ENCODE peak calls at places on chromosomes 11 and 22, in six cellular contexts. H, U, B, P, E and C are unnamed samples.
A peak's percentile ranks its signal among the peaks of the same experiment; 100 is the strongest.

GRCh38 chr11:13210424-13210823 is 67.2 kb upstream of the BMAL1 start:
- DNase-seq in E (peak; percentile 42), H (peak; percentile 82), P (peak; percentile 63), U (no peak), B (peak; percentile 91), C (peak; percentile 47)

GRCh38 chr11:57659669-57660068 is 2.1 kb downstream of the CLP1 start:
- DNase-seq in E (no peak), U (no peak), B (no peak), H (no peak), P (no peak), C (no peak)

GRCh38 chr11:13333456-13333957 is 55.9 kb downstream of the BMAL1 start:
- DNase-seq in E (no peak), B (no peak), H (peak; percentile 95), P (peak; percentile 92), U (no peak), C (no peak)

GRCh38 chr22:48950151-48950915 is 877.3 kb downstream of the BRD1 start:
- DNase-seq in P (no peak), B (no peak), H (no peak), E (no peak), U (no peak), C (no peak)

GRCh38 chr11:10309163-10310093 is 4.6 kb downstream of the ADM start:
- DNase-seq in U (no peak), H (peak; percentile 89), B (peak; percentile 92), P (peak; percentile 85), E (peak; percentile 59), C (no peak)

GRCh38 chr22:47203554-47203991 is 441.1 kb downstream of the TBC1D22A start:
- DNase-seq in E (no peak), B (no peak), P (no peak), U (peak; percentile 37), H (no peak), C (no peak)

GRCh38 chr11:27004103-27004502 is 10.2 kb downstream of the FIBIN start:
- DNase-seq in E (no peak), B (no peak), H (no peak), P (no peak), U (no peak), C (no peak)

GRCh38 chr11:124071622-124071948 is 30.5 kb upstream of the OR10G7 start:
- DNase-seq in U (no peak), E (no peak), B (no peak), H (no peak), P (no peak), C (no peak)

GRCh38 chr22:40107244-40107643 is 70.5 kb upstream of the TNRC6B start:
- DNase-seq in U (no peak), B (peak; percentile 33), E (no peak), P (no peak), H (no peak), C (no peak)

GRCh38 chr22:49756201-49756600 is 71.5 kb downstream of the BRD1 start:
- DNase-seq in E (peak; percentile 7), B (no peak), P (no peak), U (no peak), H (no peak), C (no peak)

GRCh38 chr11:57434640-57435546 is 8.0 kb upstream of the SLC43A3 start:
- DNase-seq in U (no peak), B (peak; percentile 97), H (peak; percentile 91), P (peak; percentile 90), E (no peak), C (no peak)

GRCh38 chr11:68213135-68213515 is at the start of gene KMT5B:
- DNase-seq in P (no peak), U (peak; percentile 70), H (peak; percentile 45), B (peak; percentile 72), E (peak; percentile 78), C (no peak)

GRCh38 chr11:116086426-116086825 is 582.2 kb upstream of the CADM1 start:
- DNase-seq in E (no peak), B (no peak), P (no peak), H (no peak), U (no peak), C (no peak)

GRCh38 chr11:33635161-33635560 is 65.5 kb downstream of the C11orf91 start:
- DNase-seq in H (no peak), P (peak; percentile 72), B (peak; percentile 78), U (no peak), E (peak; percentile 72), C (no peak)

DNA sequence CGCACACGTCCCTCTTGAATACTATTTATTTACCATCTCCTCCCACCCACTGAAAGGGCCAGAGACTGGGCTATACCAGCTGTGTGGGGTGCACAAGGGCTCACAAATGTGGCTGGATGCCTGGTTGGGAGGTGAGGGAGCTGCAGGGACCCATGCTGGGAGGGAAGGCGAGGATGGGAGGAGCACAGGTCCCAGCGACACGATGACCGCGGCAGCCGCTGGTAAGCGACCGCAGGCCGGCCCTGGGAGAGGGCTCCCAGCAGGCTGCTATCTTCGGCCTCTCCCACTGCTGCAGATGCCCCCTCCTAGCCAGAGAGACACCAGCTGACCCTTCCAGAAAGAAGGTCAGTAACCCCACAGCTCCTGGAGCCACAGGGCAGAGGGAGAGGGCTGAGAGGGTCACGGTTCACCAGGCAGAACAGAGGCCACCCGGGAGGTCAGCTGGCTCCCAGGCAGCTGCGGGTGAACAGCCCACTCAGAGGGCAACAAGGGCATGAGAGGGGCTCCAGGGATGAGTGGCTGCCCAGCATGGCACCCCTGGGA is 163.9 kb downstream of the CRYBB2 start:
- DNase-seq in U (no peak), E (no peak), P (no peak), B (no peak), H (no peak), C (no peak)
- H3K4me3 ChIP-seq in U (no peak overlapping the region), E (no peak overlapping the region), P (no peak overlapping the region), B (no peak overlapping the region), H (no peak overlapping the region), C (no peak overlapping the region)

DNA sequence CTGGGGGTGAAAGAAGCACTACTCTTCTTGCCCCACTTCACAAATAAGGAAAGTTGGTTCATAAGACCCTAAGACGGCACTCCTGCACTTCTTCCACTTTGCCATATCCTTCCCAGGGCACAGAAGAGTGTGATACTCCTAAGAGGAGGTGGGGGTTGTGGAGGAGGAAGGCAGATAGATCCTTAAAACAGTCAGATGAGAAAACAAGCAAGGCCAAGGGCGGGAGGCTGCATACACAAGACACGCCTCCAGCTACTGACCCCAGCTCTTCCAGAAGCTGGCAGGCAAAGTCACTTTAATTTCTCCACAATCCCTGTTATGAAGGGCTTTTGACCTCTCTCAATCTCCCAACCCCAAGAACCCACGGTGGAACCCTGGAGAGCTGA is 1.6 kb upstream of the CHRM4 start:
- DNase-seq in U (no peak), B (no peak), P (no peak), H (no peak), E (no peak), C (no peak)
- H3K4me3 ChIP-seq in U (peak overlapping the region; percentile 37), B (no peak overlapping the region), P (no peak overlapping the region), H (no peak overlapping the region), E (peak overlapping the region; percentile 63), C (no peak overlapping the region)

DNA sequence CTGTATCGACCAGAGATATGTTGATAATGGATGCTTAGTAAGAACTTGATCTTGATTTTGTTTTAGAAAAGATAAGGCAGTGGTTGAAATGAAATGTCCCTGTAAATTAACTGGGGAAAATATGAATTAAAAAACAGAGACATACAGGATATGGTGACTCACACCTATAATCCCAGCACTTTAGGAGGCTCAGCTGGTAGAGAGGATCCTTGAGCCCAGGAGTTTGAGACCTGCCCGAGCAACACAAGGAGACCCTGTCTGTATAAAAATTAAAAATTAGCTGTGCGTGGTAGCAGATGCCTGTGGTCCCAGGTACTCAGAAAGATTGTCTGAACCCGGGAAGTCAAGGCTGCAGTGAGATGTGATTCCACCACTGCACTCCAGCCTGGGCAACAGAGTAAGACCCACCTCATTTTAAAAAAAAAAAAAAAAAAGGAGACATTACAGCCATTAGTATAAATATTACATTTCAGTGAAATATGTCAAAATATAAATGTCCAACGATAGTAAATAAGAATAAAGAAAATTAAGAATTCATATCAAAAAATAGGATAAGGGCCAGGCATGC is 4.6 kb downstream of the PICALM start:
- DNase-seq in P (peak; percentile 55), H (peak; percentile 35), E (no peak), B (peak; percentile 35), U (no peak), C (no peak)
- H3K4me3 ChIP-seq in P (peak overlapping the region; percentile 7), H (peak overlapping the region; percentile 9), E (peak overlapping the region; percentile 94), B (peak overlapping the region; percentile 23), U (peak overlapping the region; percentile 6), C (no peak overlapping the region)

GRCh38 chr11:65569164-65569972 is 909 bp upstream of the ZNRD2 start:
- DNase-seq in H (no peak), P (no peak), E (no peak), B (no peak), U (no peak), C (no peak)

GRCh38 chr11:65572356-65573043 is at the start of gene FAM89B:
- DNase-seq in H (peak; percentile 92), P (peak; percentile 72), U (peak; percentile 93), E (peak; percentile 95), B (peak; percentile 82), C (no peak)

GRCh38 chr11:65569973-65570918 is at the start of gene ZNRD2:
- DNase-seq in P (peak; percentile 99), U (peak; percentile 99), H (peak; percentile 99), E (peak; percentile 98), B (peak; percentile 98), C (peak; percentile 95)

GRCh38 chr11:65571940-65572339 is 398 bp upstream of the FAM89B start:
- DNase-seq in B (peak; percentile 54), H (peak; percentile 84), E (no peak), P (peak; percentile 63), U (no peak), C (no peak)

GRCh38 chr11:65571420-65571819 is 918 bp upstream of the FAM89B start:
- DNase-seq in P (no peak), U (no peak), E (no peak), B (no peak), H (no peak), C (no peak)
- H3K4me3 ChIP-seq in P (peak overlapping the region; percentile 60), U (peak overlapping the region; percentile 59), E (peak overlapping the region; percentile 86), B (peak overlapping the region; percentile 93), H (peak overlapping the region; percentile 97), C (peak overlapping the region; percentile 85)

DNA sequence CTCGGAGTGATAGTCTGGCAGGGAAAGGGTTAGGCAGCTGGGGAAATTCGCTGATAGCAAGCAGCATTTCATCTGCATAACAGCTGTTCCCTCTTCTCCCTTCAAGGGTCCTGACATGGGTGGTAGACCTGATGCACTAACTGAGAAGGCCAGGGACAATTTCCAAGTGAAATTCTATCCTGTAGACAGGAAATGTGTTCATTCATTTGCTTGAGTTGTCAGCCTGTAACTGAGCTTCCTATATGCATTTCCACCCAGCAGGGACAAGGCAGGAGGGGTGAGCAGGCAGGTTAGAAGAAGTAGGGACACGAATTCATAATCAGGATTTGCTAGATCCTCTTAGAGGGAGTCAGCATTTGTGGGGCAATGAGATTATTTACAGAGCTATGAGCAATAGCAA is 154.3 kb upstream of the NCAM1 start:
- DNase-seq in E (no peak), U (no peak), H (no peak), P (no peak), B (no peak), C (no peak)
- H3K4me3 ChIP-seq in E (no peak overlapping the region), U (no peak overlapping the region), H (no peak overlapping the region), P (no peak overlapping the region), B (no peak overlapping the region), C (no peak overlapping the region)